ENCODE peak calls at places on chromosomes 5 and 9, in nine cellular contexts. S is thyroid gland; M is left ventricle myocardium inferior; K is neural progenitor cell; O is effector memory CD4-positive, alpha-beta T cell; F is CD8-positive, alpha-beta memory T cell; J is A673; X is tibial nerve; H is right cardiac atrium. C is an unnamed sample. For H3K4me1 and H3K27me3, the result is how much of the 10 kb centered on the place peaks cover.

GRCh38 chr5:150113047-150113744 is 26.8 kb upstream of the CSF1R start:
- DNase-seq in X (peak), O (no peak), M (no peak), F (no peak), K (no peak), H (peak), J (no peak), S (no peak), C (no peak)

GRCh38 chr9:134625361-134626140 is 16.1 kb upstream of the COL5A1 start:
- DNase-seq in M (no peak), S (no peak), K (no peak), X (no peak), O (no peak), F (no peak), J (no peak), H (peak), C (no peak)

GRCh38 chr9:116549061-116549664 is 137.9 kb upstream of the TRIM32 start:
- DNase-seq in S (peak), F (no peak), O (no peak), H (peak), X (peak), M (peak), K (no peak), J (peak), C (peak)

GRCh38 chr5:123673107-123673506 is 161.1 kb downstream of the CSNK1G3 start:
- DNase-seq in J (no peak), K (peak), X (no peak), M (no peak), S (no peak), H (no peak), F (no peak), O (no peak), C (no peak)

GRCh38 chr5:172147857-172148256 is 40.2 kb downstream of the STK10 start:
- DNase-seq in J (no peak), M (no peak), O (no peak), H (no peak), F (peak), X (no peak), K (no peak), S (no peak), C (no peak)

GRCh38 chr5:683619-684481 is 9.3 kb downstream of the TPPP start:
- DNase-seq in F (no peak), M (peak), O (no peak), X (no peak), S (no peak), H (peak), J (no peak), K (no peak), C (peak)

GRCh38 chr9:127233582-127234350 is 30.8 kb upstream of the GARNL3 start:
- DNase-seq in K (no peak), X (no peak), J (no peak), M (no peak), F (no peak), S (no peak), H (no peak), O (no peak), C (no peak)

GRCh38 chr9:38008168-38009034 is 60.6 kb downstream of the SHB start:
- DNase-seq in S (peak), K (no peak), M (no peak), J (peak), F (no peak), X (no peak), O (no peak), H (peak), C (no peak)

GRCh38 chr9:124828679-124829669 is 24.3 kb upstream of the WDR38 start:
- DNase-seq in K (no peak), M (no peak), F (no peak), S (no peak), O (no peak), J (no peak), H (no peak), X (no peak), C (no peak)

GRCh38 chr5:91020065-91020800 is 362.9 kb downstream of the ARRDC3 start:
- DNase-seq in O (no peak), F (no peak), X (no peak), M (no peak), K (peak), S (no peak), H (no peak), J (no peak), C (no peak)

GRCh38 chr5:91018712-91019371 is 364.3 kb downstream of the ARRDC3 start:
- DNase-seq in H (no peak), X (no peak), K (no peak), O (no peak), M (no peak), J (no peak), S (no peak), F (no peak), C (no peak)

GRCh38 chr5:91018185-91018584 is 364.9 kb downstream of the ARRDC3 start:
- DNase-seq in X (no peak), H (no peak), M (no peak), O (no peak), K (no peak), J (no peak), F (no peak), S (peak), C (no peak)

GRCh38 chr5:91016322-91016721 is 366.8 kb downstream of the ARRDC3 start:
- DNase-seq in J (no peak), O (no peak), H (no peak), F (no peak), K (no peak), X (no peak), S (no peak), M (no peak), C (no peak)

GRCh38 chr5:91016954-91017690 is 366.0 kb downstream of the ARRDC3 start:
- DNase-seq in S (peak), X (no peak), K (no peak), F (no peak), J (no peak), O (no peak), H (no peak), M (no peak), C (no peak)
- H3K27ac ChIP-seq in S (peak), X (peak), K (no peak), F (no peak), J (no peak), O (no peak), H (no peak), M (no peak), C (peak)

DNA sequence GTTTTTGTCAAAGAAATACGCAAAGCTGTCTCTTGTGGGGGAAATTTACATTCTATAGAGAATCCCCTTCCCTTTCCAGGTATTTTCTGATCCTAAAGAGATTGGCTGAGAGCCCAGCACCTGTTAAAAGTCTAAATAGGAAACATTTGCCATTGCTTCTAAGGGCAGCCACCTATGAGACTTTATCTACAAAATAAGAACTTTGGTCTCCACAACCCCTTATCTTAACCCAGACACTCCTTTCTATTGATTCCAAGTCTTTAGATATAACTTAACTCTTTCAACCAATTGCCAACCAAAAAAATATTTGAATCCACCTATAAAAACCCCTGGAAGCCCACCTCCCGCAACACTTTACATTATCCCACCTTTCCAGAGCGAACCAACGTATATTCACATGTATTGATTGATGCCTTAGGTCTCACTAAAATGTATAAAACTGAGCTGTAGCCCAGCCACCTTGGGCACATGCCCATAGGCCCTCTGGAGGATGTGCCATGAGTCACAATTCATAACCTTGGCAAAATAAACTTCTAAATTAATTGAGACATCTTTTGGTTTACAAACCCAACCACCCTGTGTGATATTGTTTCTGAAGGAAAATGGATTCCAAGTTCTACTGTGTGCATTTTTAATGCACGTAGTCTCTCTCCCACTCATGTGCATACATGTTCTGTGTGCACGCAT is 211.4 kb downstream of the GAS1 start:
- DNase-seq in J (no peak), H (no peak), O (no peak), X (no peak), F (no peak), K (no peak), S (no peak), M (no peak), C (no peak)
- H3K4me1 ChIP-seq in J (under half), H (under half), O (under half), X (under half), F (under half), K (under half), S (under half), M (under half), C (under half)

GRCh38 chr5:33894566-33894965 is 2.8 kb upstream of the ADAMTS12 start:
- DNase-seq in J (no peak), M (no peak), S (no peak), O (no peak), K (no peak), F (no peak), X (no peak), H (no peak), C (no peak)

GRCh38 chr5:33890147-33890546 is 1.6 kb downstream of the ADAMTS12 start:
- DNase-seq in J (no peak), H (no peak), S (no peak), F (no peak), O (no peak), M (no peak), K (peak), X (no peak), C (no peak)

GRCh38 chr5:33891731-33892418 is at the start of gene ADAMTS12:
- DNase-seq in K (peak), H (peak), S (peak), O (no peak), M (peak), F (no peak), J (no peak), X (no peak), C (peak)

GRCh38 chr5:33890633-33891032 is 1.2 kb downstream of the ADAMTS12 start:
- DNase-seq in J (no peak), F (no peak), O (no peak), X (no peak), S (no peak), H (no peak), K (peak), M (no peak), C (no peak)

DNA sequence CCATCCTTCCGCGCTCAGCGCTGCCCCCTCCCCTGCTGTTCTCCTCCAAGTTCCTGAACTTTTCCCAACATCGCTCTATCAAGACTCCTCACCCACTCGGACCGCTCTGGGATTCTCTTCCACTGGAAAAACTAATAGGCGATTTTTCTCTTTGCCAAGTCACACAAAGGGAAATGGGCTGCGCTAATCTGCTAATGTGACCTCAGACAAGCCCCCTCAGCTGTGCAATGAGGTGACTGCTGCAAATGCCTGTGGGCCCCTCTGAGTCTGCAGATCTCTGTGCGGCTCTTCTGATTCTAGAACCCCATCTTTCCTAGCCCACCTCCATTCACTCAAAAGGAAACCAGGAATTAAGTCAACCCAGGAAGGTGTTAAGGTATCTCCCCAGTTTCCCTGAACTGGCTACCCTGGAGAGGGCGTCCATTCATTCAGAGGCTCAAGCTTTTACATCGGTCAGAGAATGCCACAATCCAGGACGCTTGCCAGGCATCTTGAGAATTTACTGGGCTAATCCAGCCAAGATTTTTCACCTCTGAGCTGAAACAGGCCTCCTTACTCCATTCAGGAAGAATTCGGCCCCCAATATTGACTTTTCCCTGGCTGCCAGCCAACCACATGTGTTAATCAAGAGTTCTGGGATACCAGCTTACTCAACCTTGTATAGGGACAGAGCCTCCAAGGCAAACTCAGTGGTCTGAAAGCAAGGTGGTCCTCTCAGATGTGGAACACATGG is 795 bp upstream of the ADAMTS12 start:
- DNase-seq in X (peak), K (peak), S (peak), H (peak), M (no peak), O (no peak), F (no peak), J (no peak), C (peak)
- H3K27me3 ChIP-seq in X (under half), K (under half), S (under half), H (under half), M (half or more), O (under half), F (under half), J (half or more), C (under half)

GRCh38 chr9:20636883-20637440 is 14.7 kb upstream of the MLLT3 start:
- DNase-seq in O (no peak), H (no peak), F (no peak), M (no peak), S (no peak), J (peak), X (no peak), K (no peak), C (no peak)
- H3K27ac ChIP-seq in O (no peak), H (no peak), F (no peak), M (no peak), S (no peak), J (no peak), X (no peak), K (no peak), C (no peak)

DNA sequence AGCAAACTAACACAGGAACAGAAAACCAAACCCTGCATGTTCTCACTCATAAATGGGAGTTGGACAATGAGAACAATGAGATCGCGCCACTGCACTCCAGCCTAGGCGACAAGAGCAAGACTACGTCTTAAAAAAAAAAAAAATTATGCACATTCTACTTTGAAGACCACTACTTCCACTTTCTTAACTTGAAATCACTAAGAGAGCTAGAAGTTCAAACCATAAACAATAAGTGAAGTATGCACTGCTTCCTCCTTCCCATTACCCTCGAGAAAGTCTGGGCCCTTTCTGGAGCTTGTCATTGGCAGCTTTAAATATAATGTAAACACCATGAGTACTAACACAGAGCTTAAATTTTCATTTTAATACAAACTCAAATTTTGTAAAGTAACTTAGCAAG is 94.9 kb downstream of the TLE1 start:
- DNase-seq in K (no peak), X (no peak), H (no peak), J (no peak), F (no peak), S (no peak), O (no peak), M (no peak), C (no peak)
- H3K4me1 ChIP-seq in K (under half), X (under half), H (under half), J (under half), F (under half), S (under half), O (under half), M (half or more), C (under half)

DNA sequence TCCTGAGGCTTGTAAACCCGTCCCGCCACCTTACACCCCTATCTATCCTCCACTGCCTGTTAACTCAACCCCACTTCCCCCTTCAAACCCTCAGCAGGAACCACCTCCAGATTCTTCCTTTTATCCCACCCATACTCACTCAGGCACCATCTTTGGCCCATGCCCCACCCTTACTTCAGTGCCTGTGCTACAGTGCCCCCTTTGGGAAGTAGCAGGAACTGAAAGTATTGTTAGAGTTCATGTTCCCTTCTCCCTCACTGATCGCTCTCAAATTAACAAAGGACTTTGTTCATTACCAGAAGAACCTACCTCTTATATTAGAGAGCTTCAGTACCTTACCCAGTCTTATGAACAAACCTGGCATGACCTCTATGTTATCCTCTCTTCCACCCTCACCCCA is 92.2 kb upstream of the MOCS2 start:
- DNase-seq in O (no peak), X (no peak), F (no peak), M (no peak), K (no peak), H (no peak), J (peak), S (no peak), C (no peak)
- H3K27me3 ChIP-seq in O (under half), X (under half), F (under half), M (under half), K (under half), H (under half), J (under half), S (under half), C (under half)

GRCh38 chr9:27429436-27429835 is 94.7 kb upstream of the IFNK start:
- DNase-seq in O (no peak), X (no peak), S (no peak), K (no peak), H (no peak), J (no peak), F (no peak), M (no peak), C (no peak)

GRCh38 chr9:27426717-27427645 is 97.1 kb upstream of the IFNK start:
- DNase-seq in O (no peak), J (no peak), X (no peak), S (peak), H (no peak), F (no peak), K (peak), M (no peak), C (no peak)

GRCh38 chr9:27423919-27424710 is 100.0 kb upstream of the IFNK start:
- DNase-seq in O (no peak), F (no peak), H (no peak), K (no peak), X (no peak), M (no peak), S (no peak), J (no peak), C (no peak)

GRCh38 chr9:27422435-27422834 is 101.7 kb upstream of the IFNK start:
- DNase-seq in J (no peak), H (no peak), K (no peak), S (no peak), O (no peak), F (no peak), M (no peak), X (no peak), C (no peak)

GRCh38 chr9:27425827-27426716 is 98.0 kb upstream of the IFNK start:
- DNase-seq in S (no peak), O (no peak), H (no peak), X (no peak), F (no peak), J (no peak), M (no peak), K (peak), C (no peak)
- H3K27ac ChIP-seq in S (peak), O (no peak), H (no peak), X (no peak), F (no peak), J (no peak), M (no peak), K (no peak), C (no peak)